ENCODE peak calls at places on chromosome 12, in five cellular contexts. E is IMR-90, A is mesendoderm, O is H9, X is mesenchymal stem cell. M is an unnamed sample.

GRCh38 chr12:75721231-75721641 is 209.8 kb upstream of the KRR1 start:
- DNase-seq in E (peak), A (no peak), O (no peak), X (no peak), M (no peak)

GRCh38 chr12:8844665-8845064 is 22.2 kb downstream of the A2ML1 start:
- DNase-seq in E (peak), A (no peak), O (no peak), X (no peak), M (no peak)

GRCh38 chr12:103561174-103561573 is 25.9 kb upstream of the STAB2 start:
- DNase-seq in E (no peak), A (peak), O (no peak), X (peak), M (peak)

GRCh38 chr12:15558915-15559528 is 230.2 kb downstream of the EPS8 start:
- DNase-seq in E (peak), A (no peak), O (no peak), X (no peak), M (no peak)

GRCh38 chr12:11709513-11709912 is 60.0 kb downstream of the ETV6 start:
- DNase-seq in E (no peak), A (no peak), O (no peak), X (no peak), M (no peak)

GRCh38 chr12:63302269-63302940 is 151.4 kb upstream of the AVPR1A start:
- DNase-seq in E (no peak), A (peak), O (no peak), X (peak), M (peak)

GRCh38 chr12:27879708-27880107 is 92.8 kb downstream of the PTHLH start:
- DNase-seq in E (no peak), A (no peak), O (no peak), X (no peak), M (no peak)

GRCh38 chr12:110073049-110073831 is 24.9 kb upstream of the C12orf76 start:
- DNase-seq in E (no peak), A (no peak), O (no peak), X (no peak), M (no peak)

GRCh38 chr12:46492471-46493351 is 120.1 kb upstream of the SLC38A2 start:
- DNase-seq in E (peak), A (peak), O (no peak), X (peak), M (no peak)

GRCh38 chr12:78261901-78262300 is 431.2 kb downstream of the NAV3 start:
- DNase-seq in E (no peak), A (no peak), O (no peak), X (no peak), M (no peak)

GRCh38 chr12:75482636-75483035 is 2.1 kb downstream of the GLIPR1 start:
- DNase-seq in E (no peak), A (no peak), O (no peak), X (peak), M (no peak)

GRCh38 chr12:25321772-25322171 is 71.0 kb upstream of the KRAS start:
- DNase-seq in E (no peak), A (no peak), O (no peak), X (no peak), M (no peak)

GRCh38 chr12:51172515-51173431 is at the start of gene TFCP2:
- DNase-seq in E (peak), A (peak), O (peak), X (peak), M (peak)

GRCh38 chr12:26197832-26198231 is 2.5 kb downstream of the SSPN start:
- DNase-seq in E (no peak), A (no peak), O (no peak), X (no peak), M (no peak)

GRCh38 chr12:93569656-93570551 is 2.6 kb upstream of the SOCS2 start:
- DNase-seq in E (peak), A (peak), O (peak), X (peak), M (peak)

GRCh38 chr12:132156145-132156709 is 12.0 kb downstream of the NOC4L start:
- DNase-seq in E (no peak), A (no peak), O (no peak), X (no peak), M (no peak)

GRCh38 chr12:95337176-95337575 is 119.6 kb downstream of the VEZT start:
- DNase-seq in E (peak), A (no peak), O (no peak), X (no peak), M (no peak)

GRCh38 chr12:20142956-20143355 is 225.4 kb upstream of the PDE3A start:
- DNase-seq in E (no peak), A (peak), O (peak), X (no peak), M (no peak)

GRCh38 chr12:81377771-81378170 is 299.9 kb downstream of the ACSS3 start:
- DNase-seq in E (no peak), A (no peak), O (no peak), X (no peak), M (no peak)

GRCh38 chr12:125203145-125203765 is 138.0 kb downstream of the AACS start:
- DNase-seq in E (no peak), A (no peak), O (no peak), X (no peak), M (no peak)

GRCh38 chr12:59650594-59651229 is 54.9 kb downstream of the SLC16A7 start:
- DNase-seq in E (peak), A (no peak), O (no peak), X (no peak), M (no peak)

GRCh38 chr12:69397978-69398377 is 38.4 kb downstream of the YEATS4 start:
- DNase-seq in E (peak), A (no peak), O (no peak), X (no peak), M (no peak)

GRCh38 chr12:4435537-4435936 is 10.1 kb downstream of the FGF6 start:
- DNase-seq in E (no peak), A (no peak), O (peak), X (no peak), M (no peak)

GRCh38 chr12:54038760-54039414 is 6.0 kb downstream of the HOXC5 start:
- DNase-seq in E (no peak), A (no peak), O (no peak), X (no peak), M (no peak)

GRCh38 chr12:100554608-100555077 is 18.8 kb upstream of the GAS2L3 start:
- DNase-seq in E (peak), A (peak), O (peak), X (peak), M (peak)

GRCh38 chr12:95218164-95218851 is 701 bp downstream of the VEZT start:
- DNase-seq in E (peak), A (no peak), O (no peak), X (peak), M (no peak)

GRCh38 chr12:28479683-28480082 is 289.4 kb downstream of the CCDC91 start:
- DNase-seq in E (no peak), A (no peak), O (no peak), X (no peak), M (no peak)

GRCh38 chr12:84361651-84362551 is 550.7 kb downstream of the SLC6A15 start:
- DNase-seq in E (no peak), A (no peak), O (no peak), X (no peak), M (no peak)

GRCh38 chr12:121005346-121005815 is 10.9 kb downstream of the C12orf43 start:
- DNase-seq in E (peak), A (peak), O (peak), X (peak), M (peak)

GRCh38 chr12:28683371-28683770 is 465.7 kb upstream of the FAR2 start:
- DNase-seq in E (no peak), A (peak), O (no peak), X (no peak), M (peak)

GRCh38 chr12:124675881-124676688 is 108.7 kb upstream of the NCOR2 start:
- DNase-seq in E (peak), A (no peak), O (no peak), X (peak), M (peak)

GRCh38 chr12:12425616-12426015 is 68.7 kb downstream of the BORCS5 start:
- DNase-seq in E (peak), A (no peak), O (no peak), X (peak), M (no peak)

GRCh38 chr12:51910691-51911090 is 3.4 kb downstream of the ACVRL1 start:
- DNase-seq in E (no peak), A (no peak), O (no peak), X (no peak), M (no peak)

GRCh38 chr12:153080-153746 is 60.7 kb downstream of the SLC6A12 start:
- DNase-seq in E (peak), A (peak), O (peak), X (peak), M (peak)

GRCh38 chr12:80058586-80058985 is 40.8 kb upstream of the OTOGL start:
- DNase-seq in E (no peak), A (no peak), O (no peak), X (no peak), M (no peak)

GRCh38 chr12:52274521-52274920 is at the start of gene KRT86:
- DNase-seq in E (no peak), A (no peak), O (no peak), X (no peak), M (no peak)

GRCh38 chr12:32535260-32535999 is 136.1 kb downstream of the FGD4 start:
- DNase-seq in E (peak), A (peak), O (peak), X (peak), M (no peak)

GRCh38 chr12:15044461-15044860 is 71.6 kb downstream of the PDE6H start:
- DNase-seq in E (no peak), A (no peak), O (no peak), X (peak), M (no peak)

GRCh38 chr12:25712169-25712568 is 159.1 kb upstream of the LMNTD1 start:
- DNase-seq in E (no peak), A (no peak), O (no peak), X (peak), M (no peak)

DNA sequence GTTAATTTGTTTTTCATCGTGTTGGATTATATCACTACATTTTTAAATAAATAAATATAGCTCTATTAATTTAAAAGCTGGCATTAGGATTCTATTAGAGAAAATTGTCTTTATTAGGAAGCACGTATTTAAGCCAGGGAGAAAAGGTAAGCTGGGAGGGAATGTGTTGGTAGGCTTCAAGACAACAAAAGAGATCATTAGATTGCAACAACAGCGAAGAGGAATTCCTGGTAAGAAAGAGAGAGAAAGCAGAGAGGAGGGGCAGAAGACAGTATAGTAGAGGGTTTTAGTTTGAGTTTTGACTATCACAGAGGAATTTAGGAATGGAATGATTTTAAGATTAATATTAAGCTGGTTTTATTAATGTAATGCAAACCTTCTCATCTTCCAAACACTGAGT is 613.6 kb upstream of the USP15 start:
- DNase-seq in E (no peak), A (peak), O (no peak), X (no peak), M (no peak)
- H3K18ac ChIP-seq in E (no peak), A (no peak), O (no peak), X (no peak), M (no peak)

DNA sequence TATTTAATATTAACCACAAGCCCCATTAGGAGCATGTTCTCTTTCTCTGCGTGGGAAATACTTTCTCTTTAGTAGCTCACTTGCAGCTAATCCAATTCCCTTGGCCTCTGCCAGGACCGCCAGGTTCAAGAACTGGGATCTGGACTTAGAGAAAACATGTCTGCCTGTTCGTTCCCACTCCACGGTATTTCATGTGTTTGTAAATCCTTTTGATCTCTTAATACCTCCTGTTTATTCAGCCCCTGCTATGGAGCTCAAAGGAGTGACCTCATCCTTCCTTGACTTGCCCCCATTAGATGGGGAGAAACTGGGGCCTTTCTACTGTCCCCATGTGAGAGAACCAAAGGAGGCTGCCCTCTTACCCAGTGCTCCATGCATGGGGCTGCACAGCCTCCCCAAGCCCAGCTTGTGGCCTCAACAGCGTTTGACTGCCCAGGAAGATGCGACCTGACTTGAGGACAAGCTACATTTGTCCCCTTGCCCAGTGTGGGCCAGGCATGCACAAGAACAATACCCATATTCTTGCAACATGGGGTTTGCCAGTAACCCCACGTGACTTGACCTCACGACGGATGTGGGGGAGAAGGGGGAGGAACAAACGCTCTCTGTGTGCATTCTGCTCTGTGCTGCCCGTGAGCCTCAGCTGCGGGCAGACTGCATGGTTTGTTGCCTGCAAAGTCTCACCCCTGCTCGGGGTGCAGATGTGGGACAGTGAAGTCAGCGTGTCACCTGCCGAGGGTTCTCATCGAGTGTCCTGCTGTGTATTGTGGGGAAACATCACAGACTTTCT is 30.3 kb downstream of the CD9 start:
- DNase-seq in E (no peak), A (no peak), O (no peak), X (no peak), M (no peak)
- H3K18ac ChIP-seq in E (peak), A (no peak), O (no peak), X (peak), M (no peak)

DNA sequence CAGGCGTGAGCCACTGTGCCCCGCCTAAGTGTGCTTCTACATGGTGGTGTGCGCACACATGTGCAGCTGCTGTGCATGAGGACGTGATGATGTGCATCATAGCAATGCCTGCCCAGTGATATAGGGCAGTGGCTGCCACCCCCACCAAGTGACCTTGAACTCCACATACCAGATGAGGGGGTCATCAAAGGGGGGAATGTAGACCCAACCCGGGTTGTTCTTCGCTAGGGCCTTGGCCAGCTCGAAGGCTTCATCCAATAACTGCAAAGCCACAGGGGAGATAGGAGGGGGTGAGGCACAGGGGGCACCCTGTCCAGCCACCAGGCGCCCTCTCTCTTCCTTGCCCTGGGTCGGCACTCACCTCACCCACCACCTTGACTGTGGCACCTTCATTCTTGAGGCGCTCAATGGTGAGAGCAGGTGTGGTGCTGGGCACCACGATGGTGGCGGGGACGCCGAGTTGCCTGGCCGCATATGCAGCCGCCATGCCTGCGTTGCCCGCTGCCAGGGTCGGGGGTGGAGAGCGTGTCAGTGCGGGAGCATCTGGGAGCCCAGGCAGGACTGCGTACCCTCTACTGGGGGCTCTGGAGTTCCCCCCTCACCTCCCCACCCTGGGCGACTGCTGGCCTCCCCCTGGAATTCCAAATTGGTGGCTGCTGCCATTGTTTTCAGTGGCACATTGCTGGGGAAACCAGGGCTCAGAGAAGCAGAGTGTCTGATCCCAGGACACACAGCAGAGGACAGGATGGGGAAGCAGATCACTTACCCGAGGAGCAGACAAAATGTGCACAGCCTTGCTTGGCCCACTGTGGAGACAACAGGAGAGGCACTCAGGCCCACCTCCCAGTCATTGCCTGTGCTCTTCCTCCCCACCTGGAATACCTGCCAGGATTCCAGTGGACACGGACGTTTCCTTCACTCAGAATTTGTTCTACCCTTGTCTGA is 5.1 kb downstream of the SDS start:
- DNase-seq in E (no peak), A (no peak), O (no peak), X (no peak), M (no peak)
- H3K18ac ChIP-seq in E (no peak), A (no peak), O (no peak), X (no peak), M (no peak)

GRCh38 chr12:122078141-122079037 is at the start of gene MLXIP:
- DNase-seq in E (peak), A (peak), O (peak), X (peak), M (peak)
- H3K18ac ChIP-seq in E (peak), A (peak), O (no peak), X (peak), M (peak)

DNA sequence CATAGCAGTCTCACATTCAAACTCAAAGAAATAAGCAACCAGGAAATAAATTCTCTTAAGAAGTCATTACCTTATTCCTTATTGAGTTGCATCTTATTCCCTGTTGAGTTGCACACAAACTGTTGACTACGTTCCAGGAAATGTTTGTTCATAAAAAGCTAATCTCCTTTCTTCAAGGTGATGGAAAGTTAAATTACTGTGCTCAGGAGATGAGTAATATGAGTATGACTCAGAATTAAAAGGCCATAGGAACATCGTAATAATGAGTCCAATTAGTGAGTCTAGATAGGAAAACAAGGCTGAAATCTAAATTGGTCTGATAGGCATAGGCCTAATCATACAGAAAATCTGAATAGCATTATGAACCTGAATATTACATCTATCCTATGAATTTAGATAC is 203.1 kb downstream of the SLC2A13 start:
- DNase-seq in E (no peak), A (no peak), O (no peak), X (no peak), M (no peak)
- H3K18ac ChIP-seq in E (no peak), A (no peak), O (no peak), X (no peak), M (no peak)